ENCODE peak calls at places on chromosome 7, in eight cellular contexts. C is BE2C, A is hepatocyte, H is ovary, K is transverse colon, G is PC-3, B is sigmoid colon, X is psoas muscle. F is an unnamed sample. For H3K27me3, the result is how much of the 10 kb centered on the place peaks cover.

GRCh38 chr7:74173074-74173473 is 1.1 kb upstream of the EIF4H start:
- DNase-seq in C (peak), A (no peak), H (peak), K (peak), G (no peak), B (no peak), X (no peak), F (no peak)

GRCh38 chr7:29084832-29085231 is 61.5 kb downstream of the CPVL start:
- DNase-seq in C (no peak), A (no peak), H (no peak), K (no peak), G (no peak), B (no peak), X (no peak), F (no peak)

GRCh38 chr7:39557222-39557621 is 9.0 kb upstream of the YAE1 start:
- DNase-seq in C (no peak), A (no peak), H (no peak), K (no peak), G (no peak), B (no peak), X (no peak), F (no peak)

GRCh38 chr7:17371656-17372524 is 73.4 kb downstream of the AHR start:
- DNase-seq in C (no peak), A (peak), H (no peak), K (no peak), G (peak), B (no peak), X (no peak), F (peak)

GRCh38 chr7:76201732-76202665 is at the start of gene SRRM3:
- DNase-seq in C (peak), A (peak), H (peak), K (peak), G (peak), B (peak), X (peak), F (no peak)

GRCh38 chr7:19773361-19773760 is at the start of gene TMEM196:
- DNase-seq in C (peak), A (peak), H (no peak), K (no peak), G (no peak), B (no peak), X (no peak), F (no peak)

GRCh38 chr7:71595176-71595575 is 463.2 kb downstream of the GALNT17 start:
- DNase-seq in C (no peak), A (no peak), H (no peak), K (no peak), G (no peak), B (no peak), X (no peak), F (no peak)

GRCh38 chr7:19062216-19062615 is 55.2 kb downstream of the TWIST1 start:
- DNase-seq in C (peak), A (no peak), H (no peak), K (no peak), G (no peak), B (no peak), X (no peak), F (no peak)

GRCh38 chr7:107920048-107920772 is 29.2 kb downstream of the DLD start:
- DNase-seq in C (no peak), A (no peak), H (no peak), K (no peak), G (no peak), B (no peak), X (no peak), F (no peak)

GRCh38 chr7:131723926-131724325 is 167.5 kb upstream of the PODXL start:
- DNase-seq in C (no peak), A (peak), H (no peak), K (no peak), G (no peak), B (no peak), X (no peak), F (no peak)

GRCh38 chr7:2309889-2310331 is 4.3 kb downstream of the SNX8 start:
- DNase-seq in C (no peak), A (peak), H (no peak), K (no peak), G (peak), B (no peak), X (no peak), F (peak)

GRCh38 chr7:1918063-1918645 is 248.1 kb downstream of the ELFN1 start:
- DNase-seq in C (no peak), A (no peak), H (no peak), K (no peak), G (no peak), B (no peak), X (no peak), F (no peak)

GRCh38 chr7:44276571-44277101 is 48.8 kb downstream of the CAMK2B start:
- DNase-seq in C (peak), A (no peak), H (no peak), K (no peak), G (no peak), B (peak), X (peak), F (no peak)

GRCh38 chr7:68438016-68438415 is 1160.3 kb upstream of the AUTS2 start:
- DNase-seq in C (no peak), A (no peak), H (no peak), K (no peak), G (no peak), B (no peak), X (no peak), F (no peak)

GRCh38 chr7:130386876-130387275 is 6.6 kb downstream of the CPA1 start:
- DNase-seq in C (no peak), A (no peak), H (no peak), K (no peak), G (no peak), B (peak), X (no peak), F (no peak)

GRCh38 chr7:120783721-120784120 is 74.2 kb downstream of the TSPAN12 start:
- DNase-seq in C (no peak), A (no peak), H (no peak), K (no peak), G (no peak), B (no peak), X (no peak), F (no peak)

GRCh38 chr7:4115941-4116610 is 566.0 kb upstream of the FOXK1 start:
- DNase-seq in C (no peak), A (no peak), H (no peak), K (no peak), G (no peak), B (peak), X (no peak), F (no peak)

GRCh38 chr7:3266240-3266639 is 34.8 kb upstream of the SDK1 start:
- DNase-seq in C (no peak), A (no peak), H (no peak), K (no peak), G (no peak), B (no peak), X (no peak), F (no peak)

GRCh38 chr7:105728028-105728427 is 146.7 kb upstream of the EFCAB10 start:
- DNase-seq in C (no peak), A (no peak), H (no peak), K (no peak), G (no peak), B (no peak), X (no peak), F (no peak)

GRCh38 chr7:154532771-154533170 is 470.2 kb downstream of the PAXIP1 start:
- DNase-seq in C (no peak), A (no peak), H (no peak), K (no peak), G (no peak), B (no peak), X (no peak), F (no peak)

GRCh38 chr7:26105206-26105605 is 46.8 kb upstream of the NFE2L3 start:
- DNase-seq in C (no peak), A (no peak), H (no peak), K (no peak), G (no peak), B (no peak), X (no peak), F (no peak)

GRCh38 chr7:93463764-93464163 is 110.8 kb downstream of the CALCR start:
- DNase-seq in C (no peak), A (no peak), H (no peak), K (no peak), G (no peak), B (no peak), X (no peak), F (no peak)

GRCh38 chr7:93461350-93461749 is 113.2 kb downstream of the CALCR start:
- DNase-seq in C (no peak), A (no peak), H (no peak), K (no peak), G (peak), B (no peak), X (no peak), F (no peak)
- TF ChIP-seq CTCF in C (no peak), A (no peak), H (no peak), K (no peak), G (peak), B (no peak), X (no peak), F (peak)

DNA sequence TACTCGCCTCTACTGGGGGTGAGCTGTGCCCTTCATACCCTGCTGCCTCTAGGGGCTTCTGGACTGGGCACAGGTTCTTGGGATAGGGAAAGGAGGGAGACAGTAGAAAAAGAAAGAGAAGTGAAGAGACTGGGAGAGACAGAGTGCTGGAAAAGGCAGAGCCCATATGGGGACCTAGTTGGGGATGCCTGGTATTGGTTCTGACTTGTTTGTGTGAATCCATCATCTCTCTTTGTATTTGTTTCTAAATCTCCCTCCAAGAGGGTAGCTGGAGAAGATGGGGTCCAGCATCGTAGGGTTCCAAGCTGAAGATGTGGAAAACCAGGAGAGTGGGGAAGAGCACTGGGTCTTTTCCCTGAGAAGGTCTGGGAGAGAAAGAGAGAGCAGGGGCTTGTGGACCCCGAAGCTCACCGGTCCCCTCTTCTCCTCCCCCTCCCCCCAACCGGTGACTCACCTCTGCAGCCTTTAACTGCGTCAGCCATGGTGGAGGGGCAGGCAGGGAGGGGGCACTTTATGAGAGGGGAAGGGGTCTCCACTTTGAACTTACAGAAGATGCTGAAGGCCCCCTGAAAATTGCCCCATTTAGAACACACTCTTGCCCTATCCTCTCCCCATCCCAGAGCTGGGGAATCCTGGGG is 3.2 kb upstream of the VGF start:
- DNase-seq in C (no peak), A (no peak), H (no peak), K (no peak), G (no peak), B (no peak), X (no peak), F (no peak)
- H3K27me3 ChIP-seq in C (under half), A (half or more), H (under half), K (half or more), G (half or more), B (half or more), X (half or more), F (half or more)

GRCh38 chr7:110058401-110058800 is 1032.5 kb upstream of the LRRN3 start:
- DNase-seq in C (no peak), A (no peak), H (no peak), K (no peak), G (no peak), B (no peak), X (no peak), F (no peak)
- TF ChIP-seq CTCF in C (no peak), A (no peak), H (no peak), K (no peak), G (no peak), B (no peak), X (no peak), F (no peak)

DNA sequence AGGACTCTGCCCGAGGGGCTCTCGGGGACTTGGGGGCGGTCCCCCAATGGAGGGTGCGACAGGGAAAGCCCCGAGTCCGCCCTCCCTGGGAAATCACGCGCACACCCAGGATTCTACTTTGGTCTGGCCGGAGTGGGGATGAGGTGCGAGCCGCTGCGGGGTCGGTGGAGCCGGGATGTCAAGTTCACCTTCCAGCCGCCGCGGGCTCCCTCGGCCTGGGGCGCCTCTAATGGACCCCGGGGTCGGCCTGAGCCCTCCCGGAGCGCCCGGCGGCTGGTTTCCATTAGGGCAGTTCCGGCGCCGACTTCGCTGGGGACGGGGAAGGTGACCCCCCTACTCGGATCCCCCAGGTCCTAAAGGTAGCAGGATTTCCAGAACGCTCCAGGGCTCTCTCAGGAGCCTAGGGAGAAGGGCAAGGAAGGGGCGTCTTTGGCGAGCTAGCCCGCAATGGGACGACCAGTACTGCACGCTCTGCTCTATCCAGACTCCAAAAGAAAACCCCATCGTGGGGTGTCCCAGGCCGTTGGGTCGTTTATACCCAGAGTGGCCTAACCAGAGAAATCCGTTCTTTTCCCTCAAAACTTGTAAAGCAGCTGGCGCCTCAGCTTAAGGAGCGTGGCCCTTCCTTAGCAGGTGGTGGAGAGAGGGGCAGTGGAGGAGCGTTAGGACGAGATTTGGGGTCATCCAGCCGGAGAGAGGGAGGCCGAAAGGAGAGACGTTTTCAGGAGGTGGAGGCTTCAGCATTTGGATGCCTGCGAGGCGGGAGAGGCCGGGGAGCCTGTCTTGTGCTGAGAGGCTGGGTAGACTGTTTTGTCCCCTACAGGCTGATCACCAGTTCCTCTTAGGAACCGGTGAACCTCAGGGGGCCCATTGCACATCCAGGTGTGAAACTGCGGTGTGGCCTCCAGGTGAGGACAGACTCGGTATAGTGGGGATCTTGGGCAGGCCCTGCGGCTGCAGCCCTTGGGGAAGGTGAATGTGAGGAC is 860 bp upstream of the WDR86 start:
- DNase-seq in C (peak), A (peak), H (no peak), K (no peak), G (no peak), B (peak), X (no peak), F (no peak)
- H3K27me3 ChIP-seq in C (half or more), A (under half), H (under half), K (half or more), G (under half), B (under half), X (half or more), F (half or more)

GRCh38 chr7:134182078-134182477 is 54.9 kb downstream of the LRGUK start:
- DNase-seq in C (no peak), A (no peak), H (no peak), K (no peak), G (no peak), B (no peak), X (no peak), F (peak)
- TF ChIP-seq CTCF in C (no peak), A (no peak), H (no peak), K (no peak), G (no peak), B (no peak), X (no peak), F (no peak)

DNA sequence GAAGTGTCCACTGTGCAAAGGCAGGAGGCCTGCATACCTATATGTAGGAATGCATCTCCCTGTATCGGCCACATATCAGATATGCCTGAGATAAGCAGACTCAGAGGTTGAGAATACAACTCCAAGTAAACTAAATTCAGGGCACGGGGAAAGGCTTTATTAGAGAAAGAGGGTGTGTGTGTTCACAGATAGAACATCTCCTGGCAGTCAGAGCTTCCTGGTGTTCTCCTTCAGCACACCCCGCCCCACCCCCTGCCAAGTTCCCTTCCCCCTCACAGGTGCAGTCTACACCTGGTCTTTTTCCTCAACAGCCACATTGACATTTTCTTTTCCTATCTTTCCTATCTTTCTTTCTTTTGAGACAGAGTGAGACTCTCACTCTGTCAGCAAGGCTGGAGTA is 17.1 kb downstream of the GBX1 start:
- DNase-seq in C (peak), A (no peak), H (no peak), K (peak), G (no peak), B (no peak), X (no peak), F (no peak)
- H3K27me3 ChIP-seq in C (under half), A (under half), H (under half), K (half or more), G (under half), B (under half), X (under half), F (half or more)

DNA sequence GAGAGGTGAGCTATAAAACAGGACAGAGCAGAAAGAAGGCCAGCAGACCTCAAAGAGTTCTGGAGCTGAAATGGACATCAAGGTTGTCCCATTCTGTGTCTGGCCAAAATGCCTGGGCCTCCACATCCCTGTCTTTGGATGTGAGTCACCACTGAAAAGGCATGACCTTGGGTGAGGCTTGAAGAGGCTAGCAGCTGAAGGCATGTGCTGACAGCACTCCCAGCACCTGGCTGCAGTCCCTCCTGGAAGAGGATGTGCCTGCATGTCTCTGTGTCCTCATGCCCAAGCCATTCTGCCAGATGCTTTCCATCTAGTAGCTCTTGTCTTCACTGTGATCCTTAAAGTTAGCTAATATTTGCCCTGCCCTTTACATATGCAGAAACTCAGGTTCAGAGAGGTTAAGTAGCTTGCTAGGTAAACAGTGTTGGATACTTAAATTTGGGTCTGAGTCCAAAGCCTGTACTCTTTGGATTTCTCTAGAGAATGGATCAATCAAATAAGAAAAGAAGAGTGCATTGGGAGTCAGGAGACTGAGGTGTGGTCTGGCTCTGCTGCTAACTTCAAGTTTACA is 35.8 kb downstream of the HECW1 start:
- DNase-seq in C (no peak), A (no peak), H (no peak), K (no peak), G (peak), B (no peak), X (no peak), F (peak)
- TF ChIP-seq CTCF in C (no peak), A (no peak), H (no peak), K (no peak), G (no peak), B (no peak), X (no peak), F (no peak)